ENCODE peak calls at places on chromosomes 12 and 14, in four cellular contexts. H is CD8-positive, alpha-beta T cell; S is GM23248; N is A549. C is an unnamed sample.

GRCh38 chr14:33709286-33709685 is 241.6 kb downstream of the EGLN3 start:
- DNase-seq in S (peak; percentile 12), N (no peak), H (no peak), C (no peak)

GRCh38 chr12:132841151-132841550 is 12.5 kb upstream of the GOLGA3 start:
- DNase-seq in S (no peak), H (no peak), N (no peak), C (no peak)

GRCh38 chr14:90439874-90440442 is 43.1 kb downstream of the CALM1 start:
- DNase-seq in H (no peak), S (peak; percentile 10), N (no peak), C (no peak)

GRCh38 chr14:30355431-30355913 is 203.5 kb upstream of the G2E3 start:
- DNase-seq in N (no peak), H (no peak), S (no peak), C (no peak)

GRCh38 chr14:92971601-92972180 is 48.7 kb downstream of the CHGA start:
- DNase-seq in N (no peak), H (no peak), S (no peak), C (peak; percentile 6)

GRCh38 chr12:115394498-115395220 is 710.7 kb upstream of the TBX3 start:
- DNase-seq in S (peak; percentile 24), N (no peak), H (no peak), C (no peak)

GRCh38 chr12:104220931-104221330 is 5.4 kb downstream of the TXNRD1 start:
- DNase-seq in S (no peak), N (no peak), H (no peak), C (no peak)

GRCh38 chr14:92646952-92647461 is 101.4 kb downstream of the LGMN start:
- DNase-seq in N (no peak), S (peak; percentile 94), H (no peak), C (no peak)

GRCh38 chr14:50964683-50965390 is 20.6 kb upstream of the PYGL start:
- DNase-seq in S (peak; percentile 95), N (peak; percentile 11), H (no peak), C (no peak)

GRCh38 chr12:52026267-52026666 is 19.5 kb downstream of the TAMALIN start:
- DNase-seq in H (no peak), S (no peak), N (no peak), C (no peak)

GRCh38 chr14:22824711-22825359 is 4.9 kb upstream of the MRPL52 start:
- DNase-seq in N (peak; percentile 61), H (no peak), S (peak; percentile 97), C (no peak)

GRCh38 chr12:129696952-129697351 is 206.9 kb downstream of the TMEM132D start:
- DNase-seq in N (no peak), S (no peak), H (no peak), C (no peak)

GRCh38 chr14:76775695-76776305 is 14.5 kb downstream of the VASH1 start:
- DNase-seq in S (no peak), H (no peak), N (no peak), C (no peak)

GRCh38 chr14:99687284-99688209 is 3.4 kb downstream of the CYP46A1 start:
- DNase-seq in H (peak; percentile 13), S (no peak), N (no peak), C (no peak)

GRCh38 chr12:116053479-116054195 is 223.9 kb downstream of the MED13L start:
- DNase-seq in S (peak; percentile 79), N (no peak), H (no peak), C (peak; percentile 27)

GRCh38 chr14:93009471-93010117 is 86.6 kb downstream of the CHGA start:
- DNase-seq in S (peak; percentile 80), N (no peak), H (no peak), C (peak; percentile 65)

GRCh38 chr12:50265770-50266524 is 17.4 kb downstream of the LIMA1 start:
- DNase-seq in H (no peak), S (no peak), N (no peak), C (no peak)

GRCh38 chr12:29492884-29493283 is 4.6 kb downstream of the OVCH1 start:
- DNase-seq in H (no peak), N (no peak), S (no peak), C (no peak)

GRCh38 chr14:64113279-64113678 is 180.9 kb downstream of the ESR2 start:
- DNase-seq in S (no peak), H (no peak), N (no peak), C (no peak)

GRCh38 chr12:90896164-90896563 is 58.8 kb downstream of the CCER1 start:
- DNase-seq in H (no peak), S (peak; percentile 62), N (no peak), C (no peak)

GRCh38 chr14:23623962-23624361 is 12.2 kb upstream of the DHRS2 start:
- DNase-seq in H (no peak), N (no peak), S (no peak), C (no peak)

GRCh38 chr14:31025335-31026075 is at the start of gene AP4S1:
- DNase-seq in N (peak; percentile 25), S (peak; percentile 67), H (peak; percentile 31), C (peak; percentile 41)

GRCh38 chr12:108821407-108822397 is 35.7 kb downstream of the SSH1 start:
- DNase-seq in N (no peak), H (no peak), S (peak; percentile 87), C (no peak)

GRCh38 chr14:63205850-63206249 is 1.6 kb downstream of the RHOJ start:
- DNase-seq in N (no peak), H (no peak), S (peak; percentile 14), C (no peak)

GRCh38 chr14:87805315-87805723 is 187.7 kb downstream of the GALC start:
- DNase-seq in H (peak; percentile 7), N (peak; percentile 16), S (peak; percentile 48), C (peak; percentile 15)

GRCh38 chr12:9079883-9080673 is 35.6 kb downstream of the A2M start:
- DNase-seq in N (no peak), S (no peak), H (no peak), C (no peak)

GRCh38 chr12:102953221-102953620 is 4.3 kb upstream of the ASCL1 start:
- DNase-seq in S (no peak), N (no peak), H (no peak), C (no peak)

GRCh38 chr12:102950107-102950949 is 7.1 kb upstream of the ASCL1 start:
- DNase-seq in S (peak; percentile 16), N (no peak), H (no peak), C (no peak)

GRCh38 chr12:102950950-102951490 is 6.5 kb upstream of the ASCL1 start:
- DNase-seq in H (no peak), S (no peak), N (no peak), C (no peak)

GRCh38 chr12:102946042-102946441 is 11.4 kb upstream of the ASCL1 start:
- DNase-seq in N (no peak), S (no peak), H (no peak), C (no peak)

GRCh38 chr12:102948941-102949352 is 8.5 kb upstream of the ASCL1 start:
- DNase-seq in S (peak; percentile 47), H (peak; percentile 35), N (peak; percentile 47), C (peak; percentile 21)
- H3K4me1 ChIP-seq in S (no peaks in the 10 kb centered on the region), H (no peaks in the 10 kb centered on the region), N (no peaks in the 10 kb centered on the region), C (no peaks in the 10 kb centered on the region)

GRCh38 chr12:113449839-113450238 is 21.8 kb downstream of the LHX5 start:
- DNase-seq in N (no peak), H (no peak), S (no peak), C (no peak)
- H3K4me3 ChIP-seq in N (no peak overlapping the region), H (no peak overlapping the region), S (no peak overlapping the region), C (no peak overlapping the region)

GRCh38 chr14:105468621-105469241 is 5.9 kb upstream of the CRIP2 start:
- DNase-seq in N (no peak), S (no peak), H (no peak), C (peak; percentile 72)
- H3K4me1 ChIP-seq in N (peaks cover 40% of the 10 kb centered on the region), S (no peaks in the 10 kb centered on the region), H (peaks cover 5% of the 10 kb centered on the region), C (peaks cover 87% of the 10 kb centered on the region)

DNA sequence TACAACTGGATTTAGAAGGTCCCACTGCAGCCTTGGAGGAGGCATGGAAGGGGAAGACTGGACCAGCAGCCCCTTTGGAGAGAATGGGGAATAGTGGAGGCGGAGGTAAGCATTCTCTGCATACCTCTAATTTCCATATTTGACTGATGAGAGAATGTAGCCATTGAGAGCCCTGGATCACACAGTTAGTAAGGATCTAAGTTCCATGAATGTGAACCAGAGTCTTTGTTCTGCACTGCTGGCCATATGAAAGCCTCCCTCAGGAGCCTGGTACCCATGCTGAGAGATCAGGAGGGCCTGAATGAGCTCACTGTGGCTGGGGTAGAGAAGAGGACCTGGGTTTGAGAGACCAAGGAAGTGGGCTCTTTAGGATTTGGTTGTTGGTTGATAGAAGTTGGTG is 192.1 kb downstream of the TMEM132C start:
- DNase-seq in S (no peak), N (no peak), H (no peak), C (no peak)
- H3K4me3 ChIP-seq in S (no peak overlapping the region), N (no peak overlapping the region), H (no peak overlapping the region), C (no peak overlapping the region)

GRCh38 chr14:65229431-65230286 is 127.3 kb upstream of the MAX start:
- DNase-seq in N (no peak), H (no peak), S (peak; percentile 67), C (peak; percentile 27)
- H3K4me1 ChIP-seq in N (peaks cover 46% of the 10 kb centered on the region), H (peaks cover 11% of the 10 kb centered on the region), S (peaks cover 38% of the 10 kb centered on the region), C (peaks cover 38% of the 10 kb centered on the region)

C was measured in left ventricle myocardium inferior.